ENCODE peak calls at places on chromosomes 16 and 17, in four cellular contexts. One of them, this sample, is unnamed.

GRCh38 chr17:9728005-9728404 is 63.4 kb downstream of the DHRS7C start:
- DNase-seq in thoracic aorta: no peak
- DNase-seq in PC-3: no peak
- DNase-seq in cardiac muscle cell: no peak
- DNase-seq in this sample: no peak

GRCh38 chr16:62041401-62041800 is 5.2 kb upstream of the CDH8 start:
- DNase-seq in PC-3: peak; percentile 68
- DNase-seq in cardiac muscle cell: peak; percentile 73
- DNase-seq in thoracic aorta: no peak
- DNase-seq in this sample: peak; percentile 87

GRCh38 chr16:31215287-31216115 is 1.4 kb downstream of the PYDC1 start:
- DNase-seq in PC-3: peak; percentile 57
- DNase-seq in thoracic aorta: no peak
- DNase-seq in cardiac muscle cell: peak; percentile 84
- DNase-seq in this sample: peak; percentile 55

GRCh38 chr16:79525132-79525531 is 75.4 kb downstream of the MAF start:
- DNase-seq in PC-3: no peak
- DNase-seq in thoracic aorta: no peak
- DNase-seq in cardiac muscle cell: no peak
- DNase-seq in this sample: no peak

GRCh38 chr17:61574542-61575351 is 16.3 kb downstream of the NACA2 start:
- DNase-seq in thoracic aorta: no peak
- DNase-seq in cardiac muscle cell: peak; percentile 54
- DNase-seq in PC-3: peak; percentile 89
- DNase-seq in this sample: peak; percentile 30

GRCh38 chr17:55702150-55702549 is 20.5 kb downstream of the TMEM100 start:
- DNase-seq in thoracic aorta: no peak
- DNase-seq in cardiac muscle cell: no peak
- DNase-seq in PC-3: no peak
- DNase-seq in this sample: no peak

GRCh38 chr16:6611535-6611934 is 721.1 kb upstream of the RBFOX1 start:
- DNase-seq in PC-3: no peak
- DNase-seq in cardiac muscle cell: no peak
- DNase-seq in thoracic aorta: no peak
- DNase-seq in this sample: peak; percentile 9

GRCh38 chr17:57045868-57046671 is 39.0 kb upstream of the AKAP1 start:
- DNase-seq in PC-3: no peak
- DNase-seq in thoracic aorta: no peak
- DNase-seq in cardiac muscle cell: no peak
- DNase-seq in this sample: no peak

GRCh38 chr16:58329147-58329546 is 34.3 kb upstream of the PRSS54 start:
- DNase-seq in cardiac muscle cell: no peak
- DNase-seq in PC-3: peak; percentile 51
- DNase-seq in thoracic aorta: no peak
- DNase-seq in this sample: peak; percentile 50

GRCh38 chr17:12768267-12768666 is 21.0 kb upstream of the ARHGAP44 start:
- DNase-seq in thoracic aorta: no peak
- DNase-seq in cardiac muscle cell: no peak
- DNase-seq in PC-3: no peak
- DNase-seq in this sample: no peak

GRCh38 chr16:57694556-57695377 is at the start of gene DRC7:
- DNase-seq in cardiac muscle cell: peak; percentile 85
- DNase-seq in thoracic aorta: no peak
- DNase-seq in PC-3: peak; percentile 17
- DNase-seq in this sample: peak; percentile 63

GRCh38 chr16:53429221-53429943 is 4.9 kb upstream of the RBL2 start:
- DNase-seq in thoracic aorta: no peak
- DNase-seq in PC-3: peak; percentile 55
- DNase-seq in cardiac muscle cell: no peak
- DNase-seq in this sample: peak; percentile 34

GRCh38 chr16:22813946-22814325 is at the start of gene HS3ST2:
- DNase-seq in PC-3: no peak
- DNase-seq in cardiac muscle cell: peak; percentile 80
- DNase-seq in thoracic aorta: no peak
- DNase-seq in this sample: peak; percentile 44

GRCh38 chr17:79955167-79955549 is 80.5 kb downstream of the TBC1D16 start:
- DNase-seq in PC-3: no peak
- DNase-seq in cardiac muscle cell: no peak
- DNase-seq in thoracic aorta: no peak
- DNase-seq in this sample: no peak

GRCh38 chr17:7556627-7557026 is 1.9 kb upstream of the TNFSF13 start:
- DNase-seq in thoracic aorta: no peak
- DNase-seq in cardiac muscle cell: no peak
- DNase-seq in PC-3: no peak
- DNase-seq in this sample: no peak

GRCh38 chr16:79098897-79099296 is 501.6 kb downstream of the MAF start:
- DNase-seq in PC-3: no peak
- DNase-seq in thoracic aorta: no peak
- DNase-seq in cardiac muscle cell: no peak
- DNase-seq in this sample: no peak

GRCh38 chr16:78210305-78210704 is 110.9 kb downstream of the WWOX start:
- DNase-seq in cardiac muscle cell: no peak
- DNase-seq in PC-3: peak; percentile 90
- DNase-seq in thoracic aorta: no peak
- DNase-seq in this sample: no peak

GRCh38 chr16:69171325-69172095 is 15.5 kb upstream of the SNTB2 start:
- DNase-seq in cardiac muscle cell: no peak
- DNase-seq in PC-3: no peak
- DNase-seq in thoracic aorta: no peak
- DNase-seq in this sample: no peak

GRCh38 chr16:56329887-56330286 is 95.5 kb downstream of the AMFR start:
- DNase-seq in cardiac muscle cell: no peak
- DNase-seq in PC-3: peak; percentile 22
- DNase-seq in thoracic aorta: no peak
- DNase-seq in this sample: no peak

GRCh38 chr17:41925991-41926590 is 4.3 kb upstream of the ODAD4 start:
- DNase-seq in thoracic aorta: no peak
- DNase-seq in PC-3: no peak
- DNase-seq in cardiac muscle cell: no peak
- DNase-seq in this sample: no peak

GRCh38 chr17:59763861-59764260 is 56.4 kb downstream of the VMP1 start:
- DNase-seq in cardiac muscle cell: no peak
- DNase-seq in thoracic aorta: no peak
- DNase-seq in PC-3: no peak
- DNase-seq in this sample: no peak

GRCh38 chr16:10654592-10655414 is 39.9 kb downstream of the TEKT5 start:
- DNase-seq in PC-3: no peak
- DNase-seq in thoracic aorta: no peak
- DNase-seq in cardiac muscle cell: no peak
- DNase-seq in this sample: no peak

GRCh38 chr17:66461343-66461995 is 159.1 kb downstream of the PRKCA start:
- DNase-seq in cardiac muscle cell: no peak
- DNase-seq in PC-3: no peak
- DNase-seq in thoracic aorta: no peak
- DNase-seq in this sample: no peak

GRCh38 chr17:31155208-31155810 is 60.5 kb downstream of the NF1 start:
- DNase-seq in cardiac muscle cell: no peak
- DNase-seq in thoracic aorta: no peak
- DNase-seq in PC-3: no peak
- DNase-seq in this sample: no peak

GRCh38 chr16:49700928-49701685 is 154.8 kb downstream of the ZNF423 start:
- DNase-seq in thoracic aorta: no peak
- DNase-seq in PC-3: no peak
- DNase-seq in cardiac muscle cell: peak; percentile 52
- DNase-seq in this sample: peak; percentile 90

GRCh38 chr17:21539146-21539545 is 153.2 kb upstream of the KCNJ18 start:
- DNase-seq in PC-3: peak; percentile 74
- DNase-seq in thoracic aorta: no peak
- DNase-seq in cardiac muscle cell: no peak
- DNase-seq in this sample: no peak

GRCh38 chr16:49019081-49019633 is 262.5 kb downstream of the CBLN1 start:
- DNase-seq in PC-3: no peak
- DNase-seq in cardiac muscle cell: peak; percentile 42
- DNase-seq in thoracic aorta: no peak
- DNase-seq in this sample: no peak

GRCh38 chr17:27666831-27667560 is 36.0 kb downstream of the LGALS9 start:
- DNase-seq in thoracic aorta: no peak
- DNase-seq in PC-3: no peak
- DNase-seq in cardiac muscle cell: no peak
- DNase-seq in this sample: no peak

GRCh38 chr17:1980665-1981250 is 44.4 kb downstream of the RTN4RL1 start:
- DNase-seq in cardiac muscle cell: no peak
- DNase-seq in thoracic aorta: no peak
- DNase-seq in PC-3: no peak
- DNase-seq in this sample: no peak

GRCh38 chr17:19016297-19016696 is 11.7 kb upstream of the FAM83G start:
- DNase-seq in thoracic aorta: no peak
- DNase-seq in PC-3: no peak
- DNase-seq in cardiac muscle cell: no peak
- DNase-seq in this sample: no peak

GRCh38 chr17:40188694-40189093 is 11.4 kb downstream of the RAPGEFL1 start:
- DNase-seq in thoracic aorta: no peak
- DNase-seq in PC-3: no peak
- DNase-seq in cardiac muscle cell: no peak
- DNase-seq in this sample: no peak

GRCh38 chr17:5919104-5919503 is 151.1 kb upstream of the WSCD1 start:
- DNase-seq in thoracic aorta: no peak
- DNase-seq in PC-3: no peak
- DNase-seq in cardiac muscle cell: no peak
- DNase-seq in this sample: no peak

GRCh38 chr17:82716383-82717181 is at the start of gene FN3KRP:
- DNase-seq in cardiac muscle cell: peak; percentile 97
- DNase-seq in thoracic aorta: peak; percentile 86
- DNase-seq in PC-3: peak; percentile 89
- DNase-seq in this sample: peak; percentile 95

GRCh38 chr16:86798247-86799041 is 220.1 kb downstream of the FOXL1 start:
- DNase-seq in PC-3: peak; percentile 31
- DNase-seq in cardiac muscle cell: no peak
- DNase-seq in thoracic aorta: no peak
- DNase-seq in this sample: no peak

GRCh38 chr17:4950075-4950756 is 703 bp upstream of the ENO3 start:
- DNase-seq in cardiac muscle cell: peak; percentile 67
- DNase-seq in PC-3: peak; percentile 11
- DNase-seq in thoracic aorta: no peak
- DNase-seq in this sample: no peak

GRCh38 chr17:58250344-58251011 is 12.1 kb downstream of the LPO start:
- DNase-seq in cardiac muscle cell: no peak
- DNase-seq in thoracic aorta: no peak
- DNase-seq in PC-3: no peak
- DNase-seq in this sample: no peak

GRCh38 chr17:58252141-58252540 is 13.8 kb downstream of the LPO start:
- DNase-seq in cardiac muscle cell: no peak
- DNase-seq in PC-3: no peak
- DNase-seq in thoracic aorta: no peak
- DNase-seq in this sample: no peak

GRCh38 chr17:58249270-58250133 is 11.1 kb downstream of the LPO start:
- DNase-seq in PC-3: peak; percentile 58
- DNase-seq in cardiac muscle cell: peak; percentile 70
- DNase-seq in thoracic aorta: no peak
- DNase-seq in this sample: peak; percentile 70

GRCh38 chr17:58253082-58253481 is 14.7 kb downstream of the LPO start:
- DNase-seq in PC-3: no peak
- DNase-seq in cardiac muscle cell: no peak
- DNase-seq in thoracic aorta: no peak
- DNase-seq in this sample: no peak

DNA sequence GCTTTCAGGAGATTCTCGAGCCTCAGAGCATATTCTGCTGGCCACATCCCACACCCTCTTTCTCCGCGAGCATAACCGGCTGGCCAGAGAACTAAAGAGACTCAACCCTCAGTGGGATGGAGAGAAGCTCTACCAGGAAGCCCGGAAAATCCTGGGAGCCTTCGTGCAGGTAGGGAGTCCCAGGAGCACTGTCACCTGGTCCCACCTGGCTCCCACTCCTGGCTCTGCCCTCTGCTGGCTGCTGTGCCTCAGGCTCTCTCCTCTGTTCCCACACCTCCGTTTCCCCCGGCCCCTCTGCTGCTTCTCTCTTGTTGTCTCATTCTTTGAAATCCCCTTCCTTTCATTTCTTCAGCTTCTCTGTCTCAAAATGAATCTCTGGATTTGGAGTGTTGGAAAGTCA is 16.4 kb downstream of the LPO start:
- DNase-seq in PC-3: peak; percentile 35
- DNase-seq in thoracic aorta: no peak
- DNase-seq in cardiac muscle cell: no peak
- DNase-seq in this sample: no peak
- H3K27me3 ChIP-seq in PC-3: peaks cover 55% of the 10 kb centered on the region
- H3K27me3 ChIP-seq in thoracic aorta: no peaks in the 10 kb centered on the region
- H3K27me3 ChIP-seq in cardiac muscle cell: peaks cover 87% of the 10 kb centered on the region
- H3K27me3 ChIP-seq in this sample: peaks cover 54% of the 10 kb centered on the region

DNA sequence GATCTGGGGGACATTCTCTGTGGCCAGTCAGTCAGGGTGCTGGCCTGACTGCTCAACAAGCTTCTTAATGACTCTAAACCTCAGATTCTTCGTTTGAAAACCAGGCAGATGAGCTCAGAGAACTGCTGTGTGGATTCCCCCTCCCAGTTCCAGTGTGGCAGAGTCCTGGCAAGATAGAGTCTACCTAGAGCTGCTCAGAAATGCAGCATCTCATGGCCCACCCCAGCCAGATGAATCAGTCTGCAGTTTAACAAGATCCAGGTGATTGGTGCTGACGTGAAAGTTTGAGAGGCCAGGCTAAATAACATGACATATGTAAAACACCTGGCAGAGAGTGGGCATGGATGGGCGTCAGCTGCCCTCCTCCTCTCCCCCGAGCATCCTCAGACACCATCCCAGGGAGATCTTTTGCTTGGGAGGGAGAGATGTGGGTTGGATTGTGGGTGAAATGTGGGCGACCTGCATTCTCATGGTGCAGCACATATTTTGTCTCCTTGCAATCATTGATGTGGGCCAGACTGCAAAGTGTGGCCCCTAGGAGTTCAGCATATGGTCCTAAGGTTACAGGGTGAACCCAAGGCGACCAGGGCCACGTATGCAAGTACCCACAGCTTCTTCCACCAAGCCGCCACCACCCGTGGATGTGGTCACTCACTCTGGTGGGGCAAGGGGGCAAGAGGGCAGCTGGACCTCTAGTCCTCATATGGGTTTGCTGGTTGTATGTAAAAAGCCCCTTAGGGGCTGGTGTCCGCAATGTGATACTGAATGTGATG is 19.5 kb downstream of the SOCS3 start:
- DNase-seq in cardiac muscle cell: no peak
- DNase-seq in PC-3: no peak
- DNase-seq in thoracic aorta: no peak
- DNase-seq in this sample: no peak
- H3K4me1 ChIP-seq in cardiac muscle cell: peaks cover 11% of the 10 kb centered on the region
- H3K4me1 ChIP-seq in PC-3: peaks cover 80% of the 10 kb centered on the region
- H3K4me1 ChIP-seq in thoracic aorta: peaks cover 29% of the 10 kb centered on the region
- H3K4me1 ChIP-seq in this sample: peaks cover 12% of the 10 kb centered on the region

GRCh38 chr16:1976216-1976520 is 4.3 kb downstream of the TBL3 start:
- DNase-seq in thoracic aorta: no peak
- DNase-seq in cardiac muscle cell: no peak
- DNase-seq in PC-3: no peak
- DNase-seq in this sample: no peak
- H3K27me3 ChIP-seq in thoracic aorta: no peaks in the 10 kb centered on the region
- H3K27me3 ChIP-seq in cardiac muscle cell: peaks cover 34% of the 10 kb centered on the region
- H3K27me3 ChIP-seq in PC-3: no peaks in the 10 kb centered on the region
- H3K27me3 ChIP-seq in this sample: no peaks in the 10 kb centered on the region

DNA sequence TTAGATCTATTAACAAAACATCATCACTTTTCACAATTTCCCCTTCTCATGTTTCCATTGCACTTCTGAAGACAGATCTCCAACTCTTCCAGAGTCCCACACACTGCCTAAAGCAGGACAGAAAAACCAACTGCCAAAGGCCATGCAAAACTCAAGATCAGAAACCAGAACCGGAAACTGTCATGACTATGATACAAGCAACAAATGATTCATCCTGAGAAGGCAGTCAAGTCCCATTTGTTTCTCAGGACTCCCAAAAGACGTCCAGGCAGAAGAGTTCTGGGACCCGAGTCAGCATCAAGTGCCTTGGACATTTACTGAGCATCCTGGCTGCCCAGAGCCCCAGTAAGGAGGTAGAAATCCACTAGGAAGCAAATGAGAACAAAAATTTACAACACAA is 38.8 kb downstream of the ERN1 start:
- DNase-seq in cardiac muscle cell: no peak
- DNase-seq in PC-3: peak; percentile 43
- DNase-seq in thoracic aorta: no peak
- DNase-seq in this sample: no peak
- H3K4me1 ChIP-seq in cardiac muscle cell: peaks cover 25% of the 10 kb centered on the region
- H3K4me1 ChIP-seq in PC-3: peaks cover 41% of the 10 kb centered on the region
- H3K4me1 ChIP-seq in thoracic aorta: peaks cover 15% of the 10 kb centered on the region
- H3K4me1 ChIP-seq in this sample: no peaks in the 10 kb centered on the region